ENCODE peak calls at places on chromosomes 6 and 20, in four cellular contexts. G, N, B and R are unnamed samples.

GRCh38 chr20:37657924-37658800 is 35.7 kb upstream of the CTNNBL1 start:
- DNase-seq in G (no peak), N (no peak), B (no peak), R (no peak)

GRCh38 chr20:25484911-25485511 is 77.5 kb downstream of the GINS1 start:
- DNase-seq in G (no peak), N (no peak), B (no peak), R (no peak)

GRCh38 chr6:13513606-13514502 is 26.5 kb upstream of the GFOD1 start:
- DNase-seq in G (no peak), N (no peak), B (no peak), R (no peak)

GRCh38 chr6:143583542-143584330 is 72.2 kb upstream of the FUCA2 start:
- DNase-seq in G (no peak), N (no peak), B (no peak), R (no peak)

GRCh38 chr6:157276134-157276532 is 47.2 kb downstream of the TMEM242 start:
- DNase-seq in G (no peak), N (peak; percentile 31), B (no peak), R (no peak)

GRCh38 chr6:2990932-2991506 is 8.7 kb upstream of the NQO2 start:
- DNase-seq in G (no peak), N (no peak), B (no peak), R (no peak)

GRCh38 chr6:84033523-84034451 is at the start of gene MRAP2:
- DNase-seq in G (no peak), N (no peak), B (peak; percentile 72), R (peak; percentile 10)

GRCh38 chr20:15799871-15800270 is 773.4 kb downstream of the KIF16B start:
- DNase-seq in G (no peak), N (no peak), B (no peak), R (no peak)

GRCh38 chr6:110537208-110538123 is 61.1 kb upstream of the SLC22A16 start:
- DNase-seq in G (no peak), N (peak; percentile 73), B (no peak), R (peak; percentile 70)

GRCh38 chr20:49685161-49685601 is 28.5 kb downstream of the B4GALT5 start:
- DNase-seq in G (no peak), N (no peak), B (no peak), R (no peak)

GRCh38 chr20:58670659-58671058 is 19.6 kb downstream of the STX16 start:
- DNase-seq in G (no peak), N (no peak), B (no peak), R (no peak)

GRCh38 chr6:47075168-47075567 is 33.0 kb upstream of the ADGRF1 start:
- DNase-seq in G (no peak), N (peak; percentile 51), B (no peak), R (no peak)

GRCh38 chr20:23254034-23254433 is 96.6 kb upstream of the NXT1 start:
- DNase-seq in G (no peak), N (no peak), B (no peak), R (no peak)

GRCh38 chr6:161150566-161150965 is 123.3 kb downstream of the AGPAT4 start:
- DNase-seq in G (no peak), N (no peak), B (peak; percentile 93), R (no peak)

GRCh38 chr6:154343473-154344308 is 12.9 kb downstream of the IPCEF1 start:
- DNase-seq in G (no peak), N (no peak), B (peak; percentile 31), R (peak; percentile 43)

GRCh38 chr6:83615025-83615999 is 93.6 kb downstream of the SNAP91 start:
- DNase-seq in G (no peak), N (peak; percentile 18), B (peak; percentile 37), R (peak; percentile 15)

GRCh38 chr6:143940011-143940597 is 68.0 kb downstream of the PLAGL1 start:
- DNase-seq in G (peak; percentile 30), N (peak; percentile 59), B (peak; percentile 90), R (peak; percentile 65)

GRCh38 chr6:26550250-26550993 is 12.3 kb downstream of the HMGN4 start:
- DNase-seq in G (no peak), N (peak; percentile 88), B (peak; percentile 53), R (peak; percentile 79)

GRCh38 chr20:54123587-54124180 is 50.1 kb downstream of the CYP24A1 start:
- DNase-seq in G (no peak), N (peak; percentile 100), B (no peak), R (peak; percentile 93)

GRCh38 chr6:4941782-4942672 is 61.8 kb downstream of the RPP40 start:
- DNase-seq in G (peak; percentile 27), N (peak; percentile 78), B (peak; percentile 92), R (peak; percentile 74)

GRCh38 chr6:51495016-51495805 is 592.2 kb downstream of the PKHD1 start:
- DNase-seq in G (no peak), N (no peak), B (no peak), R (no peak)

GRCh38 chr6:164005312-164005711 is 590.8 kb downstream of the QKI start:
- DNase-seq in G (no peak), N (no peak), B (no peak), R (no peak)

GRCh38 chr20:45781391-45781931 is 10.2 kb downstream of the WFDC3 start:
- DNase-seq in G (no peak), N (no peak), B (no peak), R (no peak)

GRCh38 chr6:54493138-54493537 is 184.9 kb downstream of the TINAG start:
- DNase-seq in G (no peak), N (no peak), B (no peak), R (peak; percentile 1)

GRCh38 chr20:9474835-9475413 is 39.5 kb upstream of the LAMP5 start:
- DNase-seq in G (no peak), N (no peak), B (no peak), R (no peak)

DNA sequence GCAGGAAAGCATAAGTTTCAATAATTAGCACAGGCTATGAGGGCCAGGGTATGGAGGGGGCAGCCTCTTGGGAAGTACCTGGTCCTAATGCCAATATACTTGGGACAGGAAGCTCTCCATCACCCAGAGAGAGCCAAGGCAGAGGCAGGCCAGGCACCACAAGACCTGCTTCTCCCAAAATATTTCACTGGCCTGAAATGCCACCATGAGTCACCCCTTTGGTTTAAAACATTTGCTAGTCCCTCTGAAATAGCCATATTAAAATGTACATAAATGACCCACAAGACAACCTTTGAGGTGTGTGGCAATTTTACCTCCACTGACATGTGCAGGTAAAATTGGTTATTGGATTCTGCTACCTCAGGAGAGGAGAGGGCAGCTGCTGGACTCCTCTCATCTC is 23.4 kb upstream of the SCUBE3 start:
- DNase-seq in G (no peak), N (no peak), B (no peak), R (no peak)
- TF ChIP-seq JUNB in G (no peak), N (no peak), B (no peak), R (no peak)

GRCh38 chr6:119978274-119978889 is 628.8 kb upstream of the MAN1A1 start:
- DNase-seq in G (no peak), N (peak; percentile 15), B (no peak), R (peak; percentile 1)

GRCh38 chr6:119974430-119975159 is 625.0 kb upstream of the MAN1A1 start:
- DNase-seq in G (no peak), N (no peak), B (no peak), R (no peak)

GRCh38 chr6:119980802-119981201 is 631.2 kb upstream of the MAN1A1 start:
- DNase-seq in G (no peak), N (no peak), B (no peak), R (no peak)

DNA sequence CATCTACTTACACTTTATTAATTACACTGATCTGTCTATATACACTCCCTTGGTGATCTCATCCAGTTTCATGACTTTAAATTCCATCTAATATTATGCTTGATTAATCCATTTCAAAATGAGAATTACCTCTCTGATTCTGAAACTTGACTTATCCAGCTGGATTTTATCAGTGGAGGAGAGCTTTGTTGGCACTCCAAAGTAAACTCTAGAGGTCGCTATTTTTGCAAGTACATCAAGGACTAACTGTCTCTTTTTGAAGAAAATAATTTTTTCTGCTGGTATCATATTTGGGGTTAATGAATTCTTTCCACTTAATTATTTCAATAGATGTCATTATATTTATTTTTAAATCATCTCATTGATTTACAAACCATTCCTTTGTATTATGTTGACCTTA is 630.3 kb upstream of the MAN1A1 start:
- DNase-seq in G (no peak), N (peak; percentile 16), B (no peak), R (peak; percentile 1)
- TF ChIP-seq CHD2 in G (no peak), N (no peak), B (no peak), R (no peak)

DNA sequence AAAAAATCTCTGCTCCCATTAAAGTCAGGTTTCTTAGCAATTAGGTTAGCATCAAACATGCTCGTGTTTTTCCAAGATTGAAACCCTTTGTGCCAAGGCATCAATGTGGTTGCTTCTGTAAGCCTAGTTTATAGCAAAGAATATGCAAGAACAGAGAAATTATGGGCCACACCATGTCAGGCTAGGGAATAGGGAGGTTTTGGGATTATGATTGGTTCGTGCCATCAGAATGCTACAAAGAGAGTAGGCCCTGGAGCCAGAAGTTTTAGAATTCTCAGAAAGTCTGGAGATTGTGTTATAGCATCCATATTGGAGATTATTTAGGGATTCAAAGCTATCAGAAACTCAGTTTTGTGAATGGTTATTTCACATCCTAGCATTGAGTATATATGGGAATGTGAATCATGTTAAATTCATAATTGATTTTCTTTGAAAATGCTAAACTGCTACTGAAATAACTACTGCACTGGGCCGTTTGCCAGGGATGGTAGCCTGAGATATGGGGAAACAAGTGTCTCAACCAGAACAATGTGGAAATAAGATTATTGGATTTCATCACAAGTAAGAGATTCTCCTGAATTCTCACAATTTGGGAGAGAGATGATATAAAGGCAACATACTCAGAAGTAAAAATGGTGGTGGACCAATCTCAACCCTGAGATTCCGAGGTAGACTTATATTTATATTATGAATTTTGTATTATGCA is 45.3 kb downstream of the ZNF292 start:
- DNase-seq in G (no peak), N (no peak), B (no peak), R (no peak)
- TF ChIP-seq JUNB in G (no peak), N (no peak), B (no peak), R (no peak)

GRCh38 chr20:41392871-41393704 is 26.5 kb upstream of the EMILIN3 start:
- DNase-seq in G (no peak), N (no peak), B (no peak), R (no peak)
- TF ChIP-seq CHD2 in G (no peak), N (no peak), B (no peak), R (no peak)

GRCh38 chr6:30885999-30886896 is 1.9 kb downstream of the DDR1 start:
- DNase-seq in G (no peak), N (peak; percentile 95), B (peak; percentile 84), R (peak; percentile 88)
- TF ChIP-seq JUNB in G (no peak), N (no peak), B (no peak), R (no peak)

DNA sequence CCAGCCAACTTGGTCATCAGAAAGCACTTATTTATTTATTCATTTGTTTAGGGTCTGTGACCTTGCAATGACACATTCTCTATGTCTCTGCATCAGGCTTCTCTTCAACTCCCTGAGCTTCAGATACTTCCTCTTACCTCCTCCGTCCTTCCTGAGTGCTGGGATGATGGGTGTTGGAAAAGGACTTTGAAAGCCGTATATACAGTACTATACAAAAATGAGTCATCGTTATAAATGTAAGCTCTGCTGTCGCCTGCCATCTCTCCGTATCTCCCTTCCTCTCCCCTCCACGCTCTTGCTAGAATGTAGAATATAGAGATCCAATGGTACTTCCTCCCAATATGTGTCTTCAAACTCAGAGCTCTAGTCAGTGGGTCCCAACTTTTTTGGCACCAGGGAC is 91.9 kb upstream of the SALL4 start:
- DNase-seq in G (no peak), N (no peak), B (no peak), R (no peak)
- TF ChIP-seq CHD2 in G (no peak), N (no peak), B (no peak), R (no peak)

GRCh38 chr6:19781269-19781668 is 55.9 kb upstream of the ID4 start:
- DNase-seq in G (no peak), N (peak; percentile 59), B (no peak), R (no peak)
- TF ChIP-seq JUNB in G (no peak), N (no peak), B (no peak), R (no peak)